ENCODE peak calls at places on chromosomes 7 and 10, in eight cellular contexts. K is fibroblast of pulmonary artery, W is Panc1, R is HFFc6, N is vagina, E is thoracic aorta, V is IMR-90, M is MM.1S. F is an unnamed sample.

GRCh38 chr10:125159932-125160855 is at the start of gene CTBP2:
- DNase-seq in E (no peak), M (no peak), N (no peak), W (no peak), V (no peak), R (no peak), K (peak; percentile 60), F (no peak)

GRCh38 chr7:156218544-156219306 is 406.5 kb upstream of the SHH start:
- DNase-seq in W (no peak), E (no peak), K (no peak), M (no peak), N (peak; percentile 88), V (no peak), R (no peak), F (no peak)

GRCh38 chr7:98229991-98230745 is 18.9 kb downstream of the BHLHA15 start:
- DNase-seq in R (no peak), W (no peak), N (no peak), E (no peak), V (no peak), K (no peak), M (no peak), F (no peak)

GRCh38 chr7:95335093-95335492 is 10.8 kb upstream of the PON1 start:
- DNase-seq in R (peak; percentile 28), M (no peak), K (peak; percentile 59), N (no peak), E (no peak), V (peak; percentile 22), W (no peak), F (no peak)

GRCh38 chr7:35334511-35334910 is 80.6 kb upstream of the TBX20 start:
- DNase-seq in E (no peak), W (no peak), K (no peak), V (no peak), M (no peak), N (no peak), R (no peak), F (no peak)

GRCh38 chr10:78342787-78343186 is 309.1 kb downstream of the RPS24 start:
- DNase-seq in E (no peak), N (peak; percentile 72), R (no peak), K (no peak), M (no peak), W (no peak), V (no peak), F (no peak)

GRCh38 chr10:33335800-33336605 is 1.5 kb upstream of the NRP1 start:
- DNase-seq in V (peak; percentile 44), M (no peak), R (peak; percentile 39), N (no peak), W (no peak), K (peak; percentile 67), E (no peak), F (peak; percentile 12)

GRCh38 chr10:80454526-80455460 is 683 bp downstream of the TSPAN14 start:
- DNase-seq in E (no peak), K (peak; percentile 39), N (no peak), W (no peak), R (no peak), V (no peak), M (peak; percentile 30), F (peak; percentile 35)

GRCh38 chr10:102835007-102835482 is 2.2 kb downstream of the CYP17A1 start:
- DNase-seq in W (peak; percentile 74), V (peak; percentile 71), M (peak; percentile 71), R (peak; percentile 58), N (no peak), K (peak; percentile 83), E (no peak), F (peak; percentile 83)

GRCh38 chr7:130350945-130351663 is 6.5 kb downstream of the CPA5 start:
- DNase-seq in N (no peak), R (no peak), E (no peak), K (no peak), W (no peak), V (no peak), M (no peak), F (peak; percentile 69)

GRCh38 chr7:46486264-46487206 is 565.5 kb upstream of the IGFBP3 start:
- DNase-seq in V (peak; percentile 88), K (peak; percentile 60), W (peak; percentile 56), R (peak; percentile 87), E (peak; percentile 10), N (no peak), M (no peak), F (no peak)

GRCh38 chr10:72012801-72013200 is 48.6 kb downstream of the CHST3 start:
- DNase-seq in E (no peak), N (peak; percentile 70), R (no peak), K (no peak), W (no peak), M (no peak), V (no peak), F (no peak)

GRCh38 chr10:72762042-72762441 is 70.1 kb downstream of the MCU start:
- DNase-seq in E (no peak), W (no peak), N (no peak), R (no peak), K (no peak), V (no peak), M (no peak), F (no peak)

GRCh38 chr10:132547421-132547861 is 9.9 kb downstream of the INPP5A start:
- DNase-seq in N (no peak), R (no peak), W (no peak), K (no peak), E (no peak), M (no peak), V (no peak), F (no peak)

GRCh38 chr10:42769173-42769572 is 13.4 kb upstream of the BMS1 start:
- DNase-seq in V (no peak), N (no peak), M (no peak), E (no peak), R (no peak), K (no peak), W (no peak), F (no peak)

GRCh38 chr10:118698421-118698820 is 56.3 kb downstream of the CACUL1 start:
- DNase-seq in W (no peak), E (no peak), M (peak; percentile 85), N (no peak), K (peak; percentile 72), V (peak; percentile 72), R (peak; percentile 17), F (peak; percentile 42)

GRCh38 chr10:116521424-116522305 is 24.1 kb upstream of the PNLIP start:
- DNase-seq in W (peak; percentile 7), R (peak; percentile 29), V (peak; percentile 52), E (no peak), K (peak; percentile 62), N (no peak), M (peak; percentile 55), F (peak; percentile 42)

GRCh38 chr10:1881636-1882035 is 144.3 kb upstream of the ADARB2 start:
- DNase-seq in R (no peak), W (no peak), E (no peak), M (no peak), V (no peak), K (no peak), N (no peak), F (no peak)

GRCh38 chr10:29634764-29635625 is at the start of gene SVIL:
- DNase-seq in K (peak; percentile 79), E (no peak), W (no peak), N (peak; percentile 77), V (peak; percentile 71), M (no peak), R (peak; percentile 33), F (no peak)

GRCh38 chr7:155461631-155462030 is 3.7 kb downstream of the EN2 start:
- DNase-seq in K (no peak), R (no peak), W (no peak), V (no peak), E (no peak), M (no peak), N (no peak), F (no peak)

GRCh38 chr7:7438851-7439250 is 96.8 kb downstream of the COL28A1 start:
- DNase-seq in E (no peak), V (peak; percentile 99), W (peak; percentile 95), R (peak; percentile 99), K (peak; percentile 87), N (no peak), M (no peak), F (no peak)
- TF ChIP-seq CTCF in E (no peak), V (no peak), W (no peak), R (no peak), K (no peak), N (no peak), M (no peak), F (no peak)

DNA sequence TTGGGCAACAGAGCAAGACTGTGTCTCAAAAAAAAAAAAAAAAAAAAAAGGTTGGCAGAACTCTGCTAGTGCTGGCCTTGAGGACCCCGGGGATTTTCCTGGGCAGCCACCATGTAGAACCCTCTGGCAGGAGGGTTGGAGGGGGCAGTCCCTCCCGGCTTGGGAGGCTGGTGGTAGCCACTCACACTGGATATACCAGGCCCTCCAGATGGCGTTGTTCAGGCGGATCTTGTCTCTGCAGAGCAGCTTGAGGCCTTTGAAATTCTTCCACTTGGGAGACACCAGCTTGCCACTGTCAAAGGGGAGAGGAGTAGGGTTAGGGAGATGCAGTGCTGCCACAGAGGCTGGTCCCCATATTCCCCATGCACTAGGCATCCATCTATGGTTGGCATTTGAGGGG is 8.4 kb downstream of the MLXIPL start:
- DNase-seq in V (peak; percentile 20), W (no peak), E (no peak), R (peak; percentile 35), N (no peak), K (peak; percentile 24), M (no peak), F (no peak)
- TF ChIP-seq CTCF in V (peak; percentile 25), W (no peak), E (no peak), R (peak; percentile 31), N (no peak), K (peak; percentile 15), M (no peak), F (peak; percentile 7)

DNA sequence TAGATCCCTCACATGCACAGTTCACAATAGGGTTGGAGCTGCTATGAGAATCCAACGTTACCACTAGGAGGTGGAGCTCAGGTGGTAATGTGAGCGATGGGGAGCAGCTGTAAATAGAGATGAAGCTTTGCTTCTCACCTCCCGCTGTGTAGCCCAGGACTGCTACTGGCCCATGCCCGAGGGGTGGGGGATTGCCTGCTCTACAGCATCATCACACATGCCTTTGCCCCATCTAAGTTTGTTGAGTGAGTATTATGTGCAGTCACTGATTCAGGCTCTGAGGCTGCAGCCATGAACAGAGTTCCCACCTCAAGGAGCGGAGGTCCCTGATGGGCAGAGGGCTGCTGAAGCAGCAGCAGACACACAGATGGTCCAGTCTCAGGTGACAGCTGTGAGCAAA is 94.1 kb downstream of the CHST15 start:
- DNase-seq in M (no peak), K (no peak), V (no peak), W (no peak), R (no peak), N (peak; percentile 84), E (no peak), F (no peak)
- TF ChIP-seq CTCF in M (no peak), K (no peak), V (no peak), W (no peak), R (peak; percentile 20), N (no peak), E (no peak), F (no peak)

DNA sequence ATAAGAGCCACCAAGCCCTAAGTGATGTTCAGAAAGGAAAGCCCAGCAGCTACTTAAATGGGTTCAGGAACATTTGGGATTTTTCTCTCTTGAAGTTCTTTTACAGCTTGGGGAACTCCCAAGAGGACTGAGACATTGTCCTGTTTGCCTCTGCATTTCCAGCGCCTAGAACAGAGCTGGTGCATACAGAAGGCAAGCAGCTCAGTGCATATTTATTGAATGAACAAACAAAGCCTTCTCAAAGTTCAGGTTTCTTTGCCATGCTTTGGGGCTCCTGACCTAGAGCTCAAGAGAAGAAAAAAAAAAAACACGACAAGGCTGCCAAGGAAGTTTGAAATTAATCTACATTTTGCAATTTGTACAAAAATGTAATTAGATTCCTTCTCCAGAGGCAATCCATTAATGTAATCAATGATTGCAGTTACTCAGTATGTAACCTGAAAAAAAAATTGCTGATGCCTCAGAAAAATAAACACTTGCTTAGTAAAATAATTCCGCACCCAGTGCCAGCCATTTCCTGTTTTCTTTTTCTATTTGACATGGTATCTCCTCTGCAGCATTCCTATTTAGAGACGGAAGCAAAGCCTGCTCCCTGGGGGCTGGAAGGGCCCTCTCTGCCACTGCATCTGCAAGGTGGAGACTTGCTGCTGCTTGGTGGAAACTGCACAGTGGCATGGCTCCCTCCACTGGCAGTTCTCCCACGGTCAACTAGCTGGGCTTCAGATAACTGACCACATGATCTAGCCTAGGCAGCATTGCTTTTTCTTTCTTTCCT is 157.3 kb downstream of the TMEM178B start:
- DNase-seq in M (peak; percentile 57), W (no peak), R (peak; percentile 17), V (peak; percentile 19), E (no peak), K (peak; percentile 1), N (no peak), F (no peak)
- TF ChIP-seq CTCF in M (peak; percentile 79), W (peak; percentile 47), R (peak; percentile 68), V (peak; percentile 37), E (no peak), K (no peak), N (no peak), F (no peak)